ENCODE peak calls at places on chromosomes 16 and 17, in nine cellular contexts. U is body of pancreas, N is A549, Q is K562, O is heart left ventricle, S is right lobe of liver, X is upper lobe of left lung, L is HCT116, A is HepG2. R is an unnamed sample.

GRCh38 chr16:46649571-46649970 is 28.4 kb upstream of the SHCBP1 start:
- ATAC-seq in U (peak), N (no peak), Q (peak), O (peak), S (no peak), X (peak), L (no peak), A (peak), R (peak)

GRCh38 chr16:55811811-55812210 is 21.1 kb downstream of the CES1 start:
- ATAC-seq in U (no peak), N (no peak), Q (no peak), O (no peak), S (no peak), X (no peak), L (no peak), A (no peak), R (no peak)

GRCh38 chr17:77444653-77445029 is 303.9 kb downstream of the SEC14L1 start:
- ATAC-seq in U (no peak), N (peak), Q (peak), O (peak), S (peak), X (peak), L (no peak), A (no peak), R (peak)

GRCh38 chr17:4986403-4986802 is 1.1 kb downstream of the CAMTA2 start:
- ATAC-seq in U (no peak), N (peak), Q (no peak), O (peak), S (peak), X (no peak), L (peak), A (peak), R (peak)

GRCh38 chr16:66935319-66936011 is at the start of gene CES2:
- ATAC-seq in U (peak), N (no peak), Q (peak), O (peak), S (peak), X (peak), L (peak), A (peak), R (peak)

GRCh38 chr16:86059253-86060171 is 160.6 kb downstream of the IRF8 start:
- ATAC-seq in U (peak), N (no peak), Q (no peak), O (peak), S (peak), X (peak), L (no peak), A (no peak), R (peak)

GRCh38 chr17:46150216-46150963 is 42.8 kb downstream of the KANSL1 start:
- ATAC-seq in U (no peak), N (no peak), Q (no peak), O (no peak), S (no peak), X (no peak), L (no peak), A (no peak), R (no peak)

GRCh38 chr17:57096472-57097198 is 11.6 kb downstream of the AKAP1 start:
- ATAC-seq in U (no peak), N (no peak), Q (no peak), O (peak), S (peak), X (no peak), L (no peak), A (peak), R (no peak)

GRCh38 chr17:17919169-17920107 is 52.8 kb downstream of the TOM1L2 start:
- ATAC-seq in U (peak), N (peak), Q (peak), O (peak), S (peak), X (peak), L (peak), A (peak), R (peak)

GRCh38 chr17:32563583-32563982 is 76.8 kb downstream of the CDK5R1 start:
- ATAC-seq in U (no peak), N (no peak), Q (no peak), O (no peak), S (no peak), X (no peak), L (no peak), A (no peak), R (no peak)

GRCh38 chr16:85010931-85011845 is at the start of gene ZDHHC7:
- ATAC-seq in U (peak), N (peak), Q (peak), O (peak), S (peak), X (peak), L (peak), A (peak), R (peak)

GRCh38 chr16:76278086-76278485 is 885 bp downstream of the CNTNAP4 start:
- ATAC-seq in U (no peak), N (no peak), Q (no peak), O (no peak), S (no peak), X (no peak), L (no peak), A (no peak), R (no peak)
- H3K27ac ChIP-seq in U (no peak), N (no peak), Q (no peak), O (no peak), S (no peak), X (no peak), L (no peak), A (no peak), R (no peak)

GRCh38 chr17:73399056-73399455 is 87.3 kb upstream of the CDC42EP4 start:
- ATAC-seq in U (no peak), N (no peak), Q (no peak), O (no peak), S (no peak), X (no peak), L (no peak), A (no peak), R (no peak)

GRCh38 chr17:73394523-73395450 is 83.0 kb upstream of the CDC42EP4 start:
- ATAC-seq in U (no peak), N (no peak), Q (no peak), O (no peak), S (no peak), X (no peak), L (peak), A (no peak), R (no peak)

GRCh38 chr17:73397856-73398540 is 86.2 kb upstream of the CDC42EP4 start:
- ATAC-seq in U (no peak), N (no peak), Q (no peak), O (no peak), S (no peak), X (no peak), L (no peak), A (no peak), R (no peak)

GRCh38 chr17:73397278-73397826 is 85.6 kb upstream of the CDC42EP4 start:
- ATAC-seq in U (no peak), N (no peak), Q (no peak), O (no peak), S (no peak), X (no peak), L (no peak), A (no peak), R (no peak)

DNA sequence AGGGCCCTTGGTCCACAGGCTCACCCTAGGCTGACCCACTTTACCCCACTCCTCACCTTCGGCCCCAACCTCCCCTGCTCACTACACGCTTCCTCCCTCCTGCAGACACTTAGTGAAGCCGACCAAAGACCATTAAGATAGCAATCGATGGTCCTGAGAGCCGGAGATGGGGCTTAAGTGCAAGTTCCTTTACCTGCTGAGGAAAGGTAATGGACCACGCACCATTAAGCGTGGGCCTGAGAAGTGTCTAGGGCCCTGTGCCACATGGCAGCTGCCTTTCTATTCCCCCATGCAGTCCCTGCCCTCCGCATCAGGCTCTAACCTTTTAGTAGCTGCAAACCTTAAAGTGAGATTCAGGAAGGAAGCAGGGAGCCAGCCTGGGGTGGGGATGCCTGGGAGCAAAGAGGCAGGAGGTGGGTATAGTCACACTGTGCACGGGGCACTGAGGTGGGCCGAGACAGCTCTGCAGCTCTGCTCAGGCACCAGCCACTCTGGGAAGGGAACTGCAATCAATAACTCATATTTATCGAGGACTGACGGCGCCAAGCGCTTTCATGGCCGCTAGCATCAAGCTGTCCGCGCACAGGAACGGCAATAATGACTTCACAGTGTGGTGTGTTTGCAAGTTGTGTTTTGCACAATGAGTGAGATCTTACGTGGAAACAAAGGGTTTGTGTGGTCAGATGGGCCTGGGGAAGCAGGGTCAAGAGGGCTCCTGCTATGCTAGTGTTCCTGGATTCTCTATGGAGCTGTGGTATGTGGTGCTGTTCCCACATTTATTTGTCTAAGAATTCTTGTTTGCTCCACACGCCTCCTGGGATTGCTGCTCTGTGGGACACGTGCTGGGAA is 84.9 kb upstream of the CDC42EP4 start:
- ATAC-seq in U (no peak), N (no peak), Q (no peak), O (no peak), S (no peak), X (no peak), L (no peak), A (peak), R (no peak)
- TF ChIP-seq POLR2A in U (no peak), N (no peak), Q (no peak), O (no peak), S (no peak), X (no peak), L (no peak), A (no peak), R (no peak)

GRCh38 chr16:1330931-1331711 is 2.3 kb upstream of the BAIAP3 start:
- ATAC-seq in U (no peak), N (no peak), Q (peak), O (no peak), S (no peak), X (no peak), L (peak), A (peak), R (no peak)

GRCh38 chr16:1327619-1327947 is 5.9 kb upstream of the BAIAP3 start:
- ATAC-seq in U (no peak), N (no peak), Q (no peak), O (no peak), S (no peak), X (no peak), L (no peak), A (no peak), R (no peak)

GRCh38 chr16:1332618-1333148 is 762 bp upstream of the BAIAP3 start:
- ATAC-seq in U (no peak), N (no peak), Q (peak), O (no peak), S (no peak), X (no peak), L (no peak), A (no peak), R (no peak)

GRCh38 chr16:1331712-1332617 is 1.5 kb upstream of the BAIAP3 start:
- ATAC-seq in U (peak), N (peak), Q (peak), O (peak), S (peak), X (peak), L (peak), A (peak), R (peak)

DNA sequence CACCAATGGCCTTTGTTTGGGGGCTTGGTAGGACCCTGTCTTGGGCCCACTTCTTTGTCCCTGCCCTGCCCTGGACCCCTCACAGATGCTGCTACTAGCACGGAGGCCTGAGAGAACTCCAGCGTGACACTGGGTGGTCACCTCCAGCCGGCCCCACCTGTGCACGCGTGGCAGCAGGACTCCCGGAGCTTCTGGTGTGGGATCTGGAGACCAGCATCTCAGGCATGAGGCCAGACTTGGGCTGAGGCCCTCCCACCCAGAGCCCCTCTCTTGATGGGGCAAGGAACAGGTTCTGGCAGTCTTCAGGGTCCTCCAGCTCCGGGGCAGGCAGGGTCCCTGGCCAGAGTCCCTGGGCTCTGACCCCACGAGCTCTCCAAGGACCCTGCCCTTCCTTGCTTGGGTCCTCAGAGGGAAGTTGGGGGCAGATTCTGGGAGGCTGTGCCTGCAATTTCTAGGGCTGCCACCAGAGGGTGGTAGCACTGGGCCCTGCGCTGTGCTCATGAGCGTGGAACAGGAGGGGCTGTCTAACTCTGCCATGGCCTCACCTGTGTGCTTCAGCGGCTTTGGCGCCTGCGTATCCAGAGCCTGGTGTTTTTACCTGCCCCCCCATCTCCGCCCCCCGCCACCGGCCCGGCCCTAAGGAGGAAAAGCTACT is 3.1 kb upstream of the BAIAP3 start:
- ATAC-seq in U (no peak), N (no peak), Q (peak), O (no peak), S (no peak), X (no peak), L (peak), A (peak), R (no peak)
- TF ChIP-seq CTCF in U (peak), N (peak), Q (peak), O (peak), S (peak), X (no peak), L (peak), A (peak), R (no peak)

GRCh38 chr16:53219795-53220194 is 165.0 kb downstream of the CHD9 start:
- ATAC-seq in U (no peak), N (no peak), Q (peak), O (peak), S (peak), X (peak), L (no peak), A (no peak), R (no peak)
- H3K27ac ChIP-seq in U (peak), N (peak), Q (peak), O (peak), S (peak), X (peak), L (no peak), A (no peak), R (peak)

GRCh38 chr17:43800736-43801135 is 20.5 kb downstream of the CFAP97D1 start:
- ATAC-seq in U (no peak), N (no peak), Q (no peak), O (no peak), S (no peak), X (no peak), L (no peak), A (no peak), R (no peak)
- TF ChIP-seq POLR2A in U (no peak), N (no peak), Q (no peak), O (no peak), S (no peak), X (no peak), L (no peak), A (no peak), R (no peak)